ENCODE peak calls at places on chromosomes 11 and 22, in nine cellular contexts. One of them, this sample, is unnamed.

GRCh38 chr11:123054301-123055065 is 7.5 kb downstream of the HSPA8 start:
- DNase-seq in natural killer cell: no peak
- DNase-seq in posterior cingulate gyrus: no peak
- DNase-seq in Caco-2: peak
- DNase-seq in iPS-NIHi11: peak
- DNase-seq in islet precursor cell: no peak
- DNase-seq in GM23338: peak
- DNase-seq in activated T-helper 9 cell treated with anti-CD3 and anti-CD28 coated beads, Interleukin-2, amount 50 U/mL, for 16 hours: no peak
- DNase-seq in activated gamma-delta T cell: no peak
- DNase-seq in this sample: peak

GRCh38 chr11:116110802-116111201 is 606.6 kb upstream of the CADM1 start:
- DNase-seq in activated T-helper 9 cell treated with anti-CD3 and anti-CD28 coated beads, Interleukin-2, amount 50 U/mL, for 16 hours: no peak
- DNase-seq in Caco-2: no peak
- DNase-seq in natural killer cell: no peak
- DNase-seq in activated gamma-delta T cell: no peak
- DNase-seq in islet precursor cell: peak
- DNase-seq in iPS-NIHi11: no peak
- DNase-seq in posterior cingulate gyrus: no peak
- DNase-seq in GM23338: no peak
- DNase-seq in this sample: no peak

GRCh38 chr22:40534379-40535188 is 101.9 kb downstream of the MRTFA start:
- DNase-seq in GM23338: peak
- DNase-seq in activated T-helper 9 cell treated with anti-CD3 and anti-CD28 coated beads, Interleukin-2, amount 50 U/mL, for 16 hours: no peak
- DNase-seq in Caco-2: no peak
- DNase-seq in activated gamma-delta T cell: no peak
- DNase-seq in natural killer cell: no peak
- DNase-seq in posterior cingulate gyrus: no peak
- DNase-seq in islet precursor cell: peak
- DNase-seq in iPS-NIHi11: no peak
- DNase-seq in this sample: peak

GRCh38 chr11:8719260-8720190 is 36.9 kb downstream of the RPL27A start:
- DNase-seq in GM23338: no peak
- DNase-seq in activated T-helper 9 cell treated with anti-CD3 and anti-CD28 coated beads, Interleukin-2, amount 50 U/mL, for 16 hours: no peak
- DNase-seq in natural killer cell: no peak
- DNase-seq in Caco-2: no peak
- DNase-seq in activated gamma-delta T cell: no peak
- DNase-seq in posterior cingulate gyrus: no peak
- DNase-seq in iPS-NIHi11: no peak
- DNase-seq in islet precursor cell: peak
- DNase-seq in this sample: peak

GRCh38 chr11:3152471-3153110 is 12.5 kb downstream of the OSBPL5 start:
- DNase-seq in activated T-helper 9 cell treated with anti-CD3 and anti-CD28 coated beads, Interleukin-2, amount 50 U/mL, for 16 hours: no peak
- DNase-seq in Caco-2: no peak
- DNase-seq in islet precursor cell: no peak
- DNase-seq in natural killer cell: no peak
- DNase-seq in GM23338: no peak
- DNase-seq in activated gamma-delta T cell: no peak
- DNase-seq in posterior cingulate gyrus: no peak
- DNase-seq in iPS-NIHi11: no peak
- DNase-seq in this sample: peak

GRCh38 chr11:20022363-20023081 is 137.8 kb downstream of the DBX1 start:
- DNase-seq in islet precursor cell: peak
- DNase-seq in posterior cingulate gyrus: no peak
- DNase-seq in GM23338: peak
- DNase-seq in iPS-NIHi11: peak
- DNase-seq in Caco-2: peak
- DNase-seq in activated T-helper 9 cell treated with anti-CD3 and anti-CD28 coated beads, Interleukin-2, amount 50 U/mL, for 16 hours: no peak
- DNase-seq in activated gamma-delta T cell: no peak
- DNase-seq in natural killer cell: no peak
- DNase-seq in this sample: peak

GRCh38 chr11:120211522-120212258 is 858 bp downstream of the OAF start:
- DNase-seq in activated T-helper 9 cell treated with anti-CD3 and anti-CD28 coated beads, Interleukin-2, amount 50 U/mL, for 16 hours: no peak
- DNase-seq in iPS-NIHi11: no peak
- DNase-seq in posterior cingulate gyrus: no peak
- DNase-seq in GM23338: no peak
- DNase-seq in activated gamma-delta T cell: no peak
- DNase-seq in natural killer cell: no peak
- DNase-seq in islet precursor cell: no peak
- DNase-seq in Caco-2: no peak
- DNase-seq in this sample: no peak

GRCh38 chr11:11770274-11770673 is 71.5 kb upstream of the USP47 start:
- DNase-seq in activated gamma-delta T cell: no peak
- DNase-seq in Caco-2: no peak
- DNase-seq in islet precursor cell: no peak
- DNase-seq in GM23338: no peak
- DNase-seq in posterior cingulate gyrus: no peak
- DNase-seq in natural killer cell: no peak
- DNase-seq in activated T-helper 9 cell treated with anti-CD3 and anti-CD28 coated beads, Interleukin-2, amount 50 U/mL, for 16 hours: no peak
- DNase-seq in iPS-NIHi11: no peak
- DNase-seq in this sample: no peak

GRCh38 chr11:26418391-26418790 is 86.5 kb downstream of the ANO3 start:
- DNase-seq in islet precursor cell: no peak
- DNase-seq in activated T-helper 9 cell treated with anti-CD3 and anti-CD28 coated beads, Interleukin-2, amount 50 U/mL, for 16 hours: no peak
- DNase-seq in iPS-NIHi11: no peak
- DNase-seq in GM23338: no peak
- DNase-seq in natural killer cell: no peak
- DNase-seq in activated gamma-delta T cell: no peak
- DNase-seq in posterior cingulate gyrus: no peak
- DNase-seq in Caco-2: no peak
- DNase-seq in this sample: no peak

GRCh38 chr22:30423296-30423958 is 2.1 kb upstream of the MTFP1 start:
- DNase-seq in activated T-helper 9 cell treated with anti-CD3 and anti-CD28 coated beads, Interleukin-2, amount 50 U/mL, for 16 hours: peak
- DNase-seq in natural killer cell: no peak
- DNase-seq in iPS-NIHi11: peak
- DNase-seq in posterior cingulate gyrus: no peak
- DNase-seq in activated gamma-delta T cell: peak
- DNase-seq in Caco-2: peak
- DNase-seq in GM23338: peak
- DNase-seq in islet precursor cell: no peak
- DNase-seq in this sample: no peak

GRCh38 chr22:35900483-35901168 is 128.0 kb downstream of the RBFOX2 start:
- DNase-seq in natural killer cell: no peak
- DNase-seq in activated gamma-delta T cell: no peak
- DNase-seq in activated T-helper 9 cell treated with anti-CD3 and anti-CD28 coated beads, Interleukin-2, amount 50 U/mL, for 16 hours: no peak
- DNase-seq in islet precursor cell: peak
- DNase-seq in GM23338: peak
- DNase-seq in iPS-NIHi11: no peak
- DNase-seq in Caco-2: peak
- DNase-seq in posterior cingulate gyrus: no peak
- DNase-seq in this sample: peak

GRCh38 chr22:21972293-21972779 is 10.3 kb downstream of the TOP3B start:
- DNase-seq in iPS-NIHi11: peak
- DNase-seq in natural killer cell: peak
- DNase-seq in activated gamma-delta T cell: peak
- DNase-seq in islet precursor cell: no peak
- DNase-seq in activated T-helper 9 cell treated with anti-CD3 and anti-CD28 coated beads, Interleukin-2, amount 50 U/mL, for 16 hours: peak
- DNase-seq in posterior cingulate gyrus: no peak
- DNase-seq in GM23338: peak
- DNase-seq in Caco-2: no peak
- DNase-seq in this sample: peak

GRCh38 chr11:47467372-47467771 is 18.4 kb upstream of the RAPSN start:
- DNase-seq in GM23338: no peak
- DNase-seq in activated T-helper 9 cell treated with anti-CD3 and anti-CD28 coated beads, Interleukin-2, amount 50 U/mL, for 16 hours: no peak
- DNase-seq in posterior cingulate gyrus: no peak
- DNase-seq in iPS-NIHi11: no peak
- DNase-seq in natural killer cell: no peak
- DNase-seq in Caco-2: no peak
- DNase-seq in islet precursor cell: no peak
- DNase-seq in activated gamma-delta T cell: no peak
- DNase-seq in this sample: no peak

GRCh38 chr11:19080579-19080993 is 20.1 kb upstream of the MRGPRX2 start:
- DNase-seq in islet precursor cell: no peak
- DNase-seq in activated gamma-delta T cell: no peak
- DNase-seq in iPS-NIHi11: no peak
- DNase-seq in GM23338: no peak
- DNase-seq in Caco-2: no peak
- DNase-seq in natural killer cell: no peak
- DNase-seq in posterior cingulate gyrus: no peak
- DNase-seq in activated T-helper 9 cell treated with anti-CD3 and anti-CD28 coated beads, Interleukin-2, amount 50 U/mL, for 16 hours: no peak
- DNase-seq in this sample: peak

GRCh38 chr11:94793002-94793401 is 24.8 kb downstream of the AMOTL1 start:
- DNase-seq in Caco-2: no peak
- DNase-seq in GM23338: no peak
- DNase-seq in activated gamma-delta T cell: no peak
- DNase-seq in natural killer cell: no peak
- DNase-seq in islet precursor cell: no peak
- DNase-seq in iPS-NIHi11: no peak
- DNase-seq in activated T-helper 9 cell treated with anti-CD3 and anti-CD28 coated beads, Interleukin-2, amount 50 U/mL, for 16 hours: no peak
- DNase-seq in posterior cingulate gyrus: no peak
- DNase-seq in this sample: no peak

GRCh38 chr11:132941761-132942160 is 590.5 kb downstream of the OPCML start:
- DNase-seq in natural killer cell: no peak
- DNase-seq in activated T-helper 9 cell treated with anti-CD3 and anti-CD28 coated beads, Interleukin-2, amount 50 U/mL, for 16 hours: no peak
- DNase-seq in activated gamma-delta T cell: no peak
- DNase-seq in iPS-NIHi11: no peak
- DNase-seq in Caco-2: no peak
- DNase-seq in GM23338: no peak
- DNase-seq in posterior cingulate gyrus: no peak
- DNase-seq in islet precursor cell: no peak
- DNase-seq in this sample: no peak

GRCh38 chr11:93623179-93623578 is 38.3 kb upstream of the CEP295 start:
- DNase-seq in GM23338: peak
- DNase-seq in natural killer cell: no peak
- DNase-seq in islet precursor cell: peak
- DNase-seq in activated gamma-delta T cell: no peak
- DNase-seq in Caco-2: no peak
- DNase-seq in activated T-helper 9 cell treated with anti-CD3 and anti-CD28 coated beads, Interleukin-2, amount 50 U/mL, for 16 hours: no peak
- DNase-seq in iPS-NIHi11: peak
- DNase-seq in posterior cingulate gyrus: no peak
- DNase-seq in this sample: no peak

This sample was measured in astrocyte of the spinal cord.